ENCODE peak calls at places on chromosome 13, in seven cellular contexts. One of them, this sample, is unnamed.

GRCh38 chr13:28704282-28704681 is 14.5 kb downstream of the SLC46A3 start:
- DNase-seq in stimulated activated CD8-positive, alpha-beta memory T cell treated with anti-CD3 and anti-CD28 coated beads, Interleukin-4, amount 100 ng/mL, for 24 hours: no peak
- DNase-seq in NCI-H1105: no peak
- DNase-seq in iris pigment epithelial cell: no peak
- DNase-seq in esophagus squamous epithelium: no peak
- DNase-seq in vagina: no peak
- DNase-seq in NCI-H460: no peak
- DNase-seq in this sample: no peak

GRCh38 chr13:34756136-34756535 is 185.9 kb upstream of the NBEA start:
- DNase-seq in stimulated activated CD8-positive, alpha-beta memory T cell treated with anti-CD3 and anti-CD28 coated beads, Interleukin-4, amount 100 ng/mL, for 24 hours: no peak
- DNase-seq in NCI-H1105: no peak
- DNase-seq in iris pigment epithelial cell: no peak
- DNase-seq in esophagus squamous epithelium: no peak
- DNase-seq in vagina: no peak
- DNase-seq in NCI-H460: no peak
- DNase-seq in this sample: no peak

GRCh38 chr13:111893071-111893606 is 173.8 kb upstream of the SOX1 start:
- DNase-seq in stimulated activated CD8-positive, alpha-beta memory T cell treated with anti-CD3 and anti-CD28 coated beads, Interleukin-4, amount 100 ng/mL, for 24 hours: no peak
- DNase-seq in NCI-H1105: no peak
- DNase-seq in iris pigment epithelial cell: no peak
- DNase-seq in esophagus squamous epithelium: no peak
- DNase-seq in vagina: peak
- DNase-seq in NCI-H460: no peak
- DNase-seq in this sample: no peak

GRCh38 chr13:50599046-50599445 is 244.4 kb downstream of the DLEU7 start:
- DNase-seq in stimulated activated CD8-positive, alpha-beta memory T cell treated with anti-CD3 and anti-CD28 coated beads, Interleukin-4, amount 100 ng/mL, for 24 hours: no peak
- DNase-seq in NCI-H1105: no peak
- DNase-seq in iris pigment epithelial cell: no peak
- DNase-seq in esophagus squamous epithelium: no peak
- DNase-seq in vagina: no peak
- DNase-seq in NCI-H460: no peak
- DNase-seq in this sample: no peak

GRCh38 chr13:44337581-44337980 is 36.0 kb upstream of the SERP2 start:
- DNase-seq in stimulated activated CD8-positive, alpha-beta memory T cell treated with anti-CD3 and anti-CD28 coated beads, Interleukin-4, amount 100 ng/mL, for 24 hours: no peak
- DNase-seq in NCI-H1105: no peak
- DNase-seq in iris pigment epithelial cell: no peak
- DNase-seq in esophagus squamous epithelium: no peak
- DNase-seq in vagina: no peak
- DNase-seq in NCI-H460: no peak
- DNase-seq in this sample: no peak

GRCh38 chr13:97125810-97126738 is 96.1 kb upstream of the MBNL2 start:
- DNase-seq in stimulated activated CD8-positive, alpha-beta memory T cell treated with anti-CD3 and anti-CD28 coated beads, Interleukin-4, amount 100 ng/mL, for 24 hours: no peak
- DNase-seq in NCI-H1105: no peak
- DNase-seq in iris pigment epithelial cell: peak
- DNase-seq in esophagus squamous epithelium: no peak
- DNase-seq in vagina: no peak
- DNase-seq in NCI-H460: no peak
- DNase-seq in this sample: no peak

GRCh38 chr13:101514695-101515275 is 62.3 kb downstream of the ITGBL1 start:
- DNase-seq in stimulated activated CD8-positive, alpha-beta memory T cell treated with anti-CD3 and anti-CD28 coated beads, Interleukin-4, amount 100 ng/mL, for 24 hours: no peak
- DNase-seq in NCI-H1105: peak
- DNase-seq in iris pigment epithelial cell: peak
- DNase-seq in esophagus squamous epithelium: no peak
- DNase-seq in vagina: no peak
- DNase-seq in NCI-H460: peak
- DNase-seq in this sample: peak

GRCh38 chr13:40352385-40352778 is 314.1 kb downstream of the FOXO1 start:
- DNase-seq in stimulated activated CD8-positive, alpha-beta memory T cell treated with anti-CD3 and anti-CD28 coated beads, Interleukin-4, amount 100 ng/mL, for 24 hours: no peak
- DNase-seq in NCI-H1105: no peak
- DNase-seq in iris pigment epithelial cell: peak
- DNase-seq in esophagus squamous epithelium: no peak
- DNase-seq in vagina: no peak
- DNase-seq in NCI-H460: no peak
- DNase-seq in this sample: no peak

GRCh38 chr13:34462843-34463242 is 479.2 kb upstream of the NBEA start:
- DNase-seq in stimulated activated CD8-positive, alpha-beta memory T cell treated with anti-CD3 and anti-CD28 coated beads, Interleukin-4, amount 100 ng/mL, for 24 hours: no peak
- DNase-seq in NCI-H1105: no peak
- DNase-seq in iris pigment epithelial cell: peak
- DNase-seq in esophagus squamous epithelium: no peak
- DNase-seq in vagina: no peak
- DNase-seq in NCI-H460: no peak
- DNase-seq in this sample: no peak

GRCh38 chr13:60012503-60012902 is 151.2 kb downstream of the DIAPH3 start:
- DNase-seq in stimulated activated CD8-positive, alpha-beta memory T cell treated with anti-CD3 and anti-CD28 coated beads, Interleukin-4, amount 100 ng/mL, for 24 hours: no peak
- DNase-seq in NCI-H1105: no peak
- DNase-seq in iris pigment epithelial cell: no peak
- DNase-seq in esophagus squamous epithelium: no peak
- DNase-seq in vagina: no peak
- DNase-seq in NCI-H460: no peak
- DNase-seq in this sample: no peak

GRCh38 chr13:36725936-36726335 is 52.1 kb downstream of the SERTM1 start:
- DNase-seq in stimulated activated CD8-positive, alpha-beta memory T cell treated with anti-CD3 and anti-CD28 coated beads, Interleukin-4, amount 100 ng/mL, for 24 hours: no peak
- DNase-seq in NCI-H1105: no peak
- DNase-seq in iris pigment epithelial cell: no peak
- DNase-seq in esophagus squamous epithelium: no peak
- DNase-seq in vagina: no peak
- DNase-seq in NCI-H460: no peak
- DNase-seq in this sample: no peak

This sample was measured in CD4-positive, alpha-beta memory T cell.